ENCODE peak calls at places on chromosomes 6 and 20, in four cellular contexts. One of them, this sample, is unnamed.

GRCh38 chr20:47231382-47232042 is 125.0 kb downstream of the ZMYND8 start:
- DNase-seq in CD4-positive, CD25-positive, alpha-beta regulatory T cell: no peak
- DNase-seq in BJ: no peak
- DNase-seq in neuronal stem cell: no peak
- DNase-seq in this sample: no peak

GRCh38 chr6:52352239-52353008 is 9.5 kb upstream of the PAQR8 start:
- DNase-seq in CD4-positive, CD25-positive, alpha-beta regulatory T cell: no peak
- DNase-seq in BJ: peak
- DNase-seq in neuronal stem cell: no peak
- DNase-seq in this sample: peak

GRCh38 chr6:97215157-97215769 is 67.8 kb downstream of the MMS22L start:
- DNase-seq in CD4-positive, CD25-positive, alpha-beta regulatory T cell: no peak
- DNase-seq in BJ: peak
- DNase-seq in neuronal stem cell: peak
- DNase-seq in this sample: peak

GRCh38 chr6:116392158-116393032 is 21.6 kb downstream of the DSE start:
- DNase-seq in CD4-positive, CD25-positive, alpha-beta regulatory T cell: peak
- DNase-seq in BJ: no peak
- DNase-seq in neuronal stem cell: no peak
- DNase-seq in this sample: peak

GRCh38 chr6:113306552-113307145 is 550.5 kb upstream of the MARCKS start:
- DNase-seq in CD4-positive, CD25-positive, alpha-beta regulatory T cell: no peak
- DNase-seq in BJ: no peak
- DNase-seq in neuronal stem cell: peak
- DNase-seq in this sample: peak

GRCh38 chr6:125356888-125357287 is 55.1 kb upstream of the HDDC2 start:
- DNase-seq in CD4-positive, CD25-positive, alpha-beta regulatory T cell: no peak
- DNase-seq in BJ: no peak
- DNase-seq in neuronal stem cell: no peak
- DNase-seq in this sample: no peak

GRCh38 chr6:127176175-127176574 is 57.7 kb downstream of the RSPO3 start:
- DNase-seq in CD4-positive, CD25-positive, alpha-beta regulatory T cell: no peak
- DNase-seq in BJ: peak
- DNase-seq in neuronal stem cell: no peak
- DNase-seq in this sample: peak

GRCh38 chr6:92930212-92930611 is 489.1 kb downstream of the EPHA7 start:
- DNase-seq in CD4-positive, CD25-positive, alpha-beta regulatory T cell: no peak
- DNase-seq in BJ: no peak
- DNase-seq in neuronal stem cell: no peak
- DNase-seq in this sample: no peak

GRCh38 chr6:26126394-26127221 is 39.4 kb downstream of the HFE start:
- DNase-seq in CD4-positive, CD25-positive, alpha-beta regulatory T cell: no peak
- DNase-seq in BJ: no peak
- DNase-seq in neuronal stem cell: no peak
- DNase-seq in this sample: no peak

GRCh38 chr6:75288023-75288422 is 3.4 kb upstream of the TMEM30A start:
- DNase-seq in CD4-positive, CD25-positive, alpha-beta regulatory T cell: no peak
- DNase-seq in BJ: no peak
- DNase-seq in neuronal stem cell: no peak
- DNase-seq in this sample: no peak

GRCh38 chr20:56628873-56629463 is at the start of gene TFAP2C:
- DNase-seq in CD4-positive, CD25-positive, alpha-beta regulatory T cell: no peak
- DNase-seq in BJ: no peak
- DNase-seq in neuronal stem cell: peak
- DNase-seq in this sample: peak

GRCh38 chr20:22341508-22341907 is 242.9 kb downstream of the FOXA2 start:
- DNase-seq in CD4-positive, CD25-positive, alpha-beta regulatory T cell: no peak
- DNase-seq in BJ: no peak
- DNase-seq in neuronal stem cell: no peak
- DNase-seq in this sample: peak

GRCh38 chr6:143441680-143442359 is 8.7 kb downstream of the ADAT2 start:
- DNase-seq in CD4-positive, CD25-positive, alpha-beta regulatory T cell: no peak
- DNase-seq in BJ: no peak
- DNase-seq in neuronal stem cell: no peak
- DNase-seq in this sample: peak

GRCh38 chr6:43728586-43728985 is 41.0 kb upstream of the MRPS18A start:
- DNase-seq in CD4-positive, CD25-positive, alpha-beta regulatory T cell: no peak
- DNase-seq in BJ: no peak
- DNase-seq in neuronal stem cell: no peak
- DNase-seq in this sample: no peak

GRCh38 chr6:148438593-148438992 is 96.0 kb downstream of the SASH1 start:
- DNase-seq in CD4-positive, CD25-positive, alpha-beta regulatory T cell: no peak
- DNase-seq in BJ: no peak
- DNase-seq in neuronal stem cell: no peak
- DNase-seq in this sample: peak

GRCh38 chr6:111536888-111537287 is 53.9 kb upstream of the REV3L start:
- DNase-seq in CD4-positive, CD25-positive, alpha-beta regulatory T cell: no peak
- DNase-seq in BJ: no peak
- DNase-seq in neuronal stem cell: no peak
- DNase-seq in this sample: no peak

GRCh38 chr20:24968278-24968677 is 19.2 kb downstream of the CST7 start:
- DNase-seq in CD4-positive, CD25-positive, alpha-beta regulatory T cell: no peak
- DNase-seq in BJ: no peak
- DNase-seq in neuronal stem cell: no peak
- DNase-seq in this sample: no peak

GRCh38 chr6:147058786-147059434 is 145.3 kb upstream of the STXBP5 start:
- DNase-seq in CD4-positive, CD25-positive, alpha-beta regulatory T cell: no peak
- DNase-seq in BJ: no peak
- DNase-seq in neuronal stem cell: no peak
- DNase-seq in this sample: peak

GRCh38 chr6:36655073-36655847 is 23.3 kb upstream of the CDKN1A start:
- DNase-seq in CD4-positive, CD25-positive, alpha-beta regulatory T cell: no peak
- DNase-seq in BJ: no peak
- DNase-seq in neuronal stem cell: no peak
- DNase-seq in this sample: no peak
- H3K4me3 ChIP-seq in CD4-positive, CD25-positive, alpha-beta regulatory T cell: no peak
- H3K4me3 ChIP-seq in BJ: no peak
- H3K4me3 ChIP-seq in neuronal stem cell: no peak
- H3K4me3 ChIP-seq in this sample: no peak

DNA sequence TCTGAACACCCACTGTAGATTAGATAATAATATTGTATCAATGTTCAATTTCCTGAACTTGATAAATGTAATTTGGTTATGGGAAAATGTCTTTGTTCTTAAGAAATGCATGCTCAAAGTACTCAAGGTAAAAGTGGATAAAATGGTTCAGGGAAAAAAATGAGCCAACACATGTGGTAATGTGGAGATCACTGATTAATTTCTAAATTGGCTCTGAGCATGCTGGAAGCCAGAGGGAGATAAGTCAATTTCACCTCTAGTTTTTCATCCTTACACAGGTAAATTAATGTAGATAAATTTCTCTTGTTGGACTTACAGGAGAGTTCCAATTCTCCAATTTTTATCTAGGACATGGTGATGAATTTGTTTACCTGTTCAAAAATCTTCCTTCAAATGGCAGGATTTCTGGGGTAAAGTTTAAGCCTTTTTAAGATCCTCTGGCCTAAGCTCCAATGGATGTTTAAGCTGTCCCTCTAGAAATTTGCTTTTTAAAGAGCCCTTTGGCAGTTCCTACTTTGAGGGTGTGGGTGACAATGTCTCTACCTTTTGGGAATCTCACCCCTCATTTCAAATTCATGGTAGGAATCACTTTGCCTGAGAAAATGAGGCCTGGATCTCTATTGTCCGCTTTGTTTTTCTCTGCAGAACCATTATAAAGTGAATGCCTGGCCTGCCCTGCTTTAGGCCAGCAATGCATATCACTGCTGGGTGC is 8.2 kb upstream of the COMMD7 start:
- DNase-seq in CD4-positive, CD25-positive, alpha-beta regulatory T cell: no peak
- DNase-seq in BJ: no peak
- DNase-seq in neuronal stem cell: no peak
- DNase-seq in this sample: no peak
- H3K4me3 ChIP-seq in CD4-positive, CD25-positive, alpha-beta regulatory T cell: no peak
- H3K4me3 ChIP-seq in BJ: no peak
- H3K4me3 ChIP-seq in neuronal stem cell: no peak
- H3K4me3 ChIP-seq in this sample: no peak

GRCh38 chr6:166939894-166940293 is 16.5 kb downstream of the RNASET2 start:
- DNase-seq in CD4-positive, CD25-positive, alpha-beta regulatory T cell: no peak
- DNase-seq in BJ: no peak
- DNase-seq in neuronal stem cell: no peak
- DNase-seq in this sample: no peak
- H3K4me3 ChIP-seq in CD4-positive, CD25-positive, alpha-beta regulatory T cell: no peak
- H3K4me3 ChIP-seq in BJ: no peak
- H3K4me3 ChIP-seq in neuronal stem cell: no peak
- H3K4me3 ChIP-seq in this sample: no peak

GRCh38 chr6:108581237-108581931 is 20.7 kb downstream of the FOXO3 start:
- DNase-seq in CD4-positive, CD25-positive, alpha-beta regulatory T cell: no peak
- DNase-seq in BJ: no peak
- DNase-seq in neuronal stem cell: no peak
- DNase-seq in this sample: peak

GRCh38 chr6:108582618-108583017 is 21.9 kb downstream of the FOXO3 start:
- DNase-seq in CD4-positive, CD25-positive, alpha-beta regulatory T cell: no peak
- DNase-seq in BJ: no peak
- DNase-seq in neuronal stem cell: no peak
- DNase-seq in this sample: no peak

GRCh38 chr6:108578595-108579038 is 17.9 kb downstream of the FOXO3 start:
- DNase-seq in CD4-positive, CD25-positive, alpha-beta regulatory T cell: no peak
- DNase-seq in BJ: no peak
- DNase-seq in neuronal stem cell: no peak
- DNase-seq in this sample: peak

GRCh38 chr6:108581932-108582500 is 21.3 kb downstream of the FOXO3 start:
- DNase-seq in CD4-positive, CD25-positive, alpha-beta regulatory T cell: no peak
- DNase-seq in BJ: no peak
- DNase-seq in neuronal stem cell: no peak
- DNase-seq in this sample: peak

DNA sequence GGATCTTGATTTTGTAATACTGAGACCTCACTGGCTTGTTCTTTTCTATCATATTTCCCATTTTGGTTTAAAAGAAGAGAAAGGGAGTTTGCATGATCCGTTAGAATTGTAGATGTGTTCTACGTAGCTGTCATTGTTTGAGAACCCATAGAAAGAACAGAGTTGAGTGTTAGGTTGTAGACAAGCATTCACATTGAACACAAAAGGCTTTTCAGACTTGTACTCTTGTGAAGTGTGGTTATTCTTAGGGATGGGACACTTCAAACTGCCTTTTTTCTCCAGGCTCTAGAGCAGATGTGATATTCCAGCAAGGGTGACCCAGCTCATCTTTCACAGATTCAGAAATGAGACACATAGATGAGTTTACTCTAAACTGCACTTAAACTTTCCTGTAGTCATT is 19.9 kb downstream of the FOXO3 start:
- DNase-seq in CD4-positive, CD25-positive, alpha-beta regulatory T cell: no peak
- DNase-seq in BJ: no peak
- DNase-seq in neuronal stem cell: no peak
- DNase-seq in this sample: no peak
- H3K4me3 ChIP-seq in CD4-positive, CD25-positive, alpha-beta regulatory T cell: peak
- H3K4me3 ChIP-seq in BJ: no peak
- H3K4me3 ChIP-seq in neuronal stem cell: no peak
- H3K4me3 ChIP-seq in this sample: no peak

GRCh38 chr6:46918830-46919229 is 2.9 kb downstream of the ADGRF5 start:
- DNase-seq in CD4-positive, CD25-positive, alpha-beta regulatory T cell: no peak
- DNase-seq in BJ: no peak
- DNase-seq in neuronal stem cell: no peak
- DNase-seq in this sample: no peak

GRCh38 chr6:46917002-46917401 is 4.7 kb downstream of the ADGRF5 start:
- DNase-seq in CD4-positive, CD25-positive, alpha-beta regulatory T cell: no peak
- DNase-seq in BJ: no peak
- DNase-seq in neuronal stem cell: no peak
- DNase-seq in this sample: no peak

GRCh38 chr6:46923476-46923875 is 1.7 kb upstream of the ADGRF5 start:
- DNase-seq in CD4-positive, CD25-positive, alpha-beta regulatory T cell: no peak
- DNase-seq in BJ: no peak
- DNase-seq in neuronal stem cell: no peak
- DNase-seq in this sample: no peak

GRCh38 chr6:46921731-46922130 is at the start of gene ADGRF5:
- DNase-seq in CD4-positive, CD25-positive, alpha-beta regulatory T cell: no peak
- DNase-seq in BJ: no peak
- DNase-seq in neuronal stem cell: no peak
- DNase-seq in this sample: no peak

GRCh38 chr6:46921059-46921458 is 679 bp downstream of the ADGRF5 start:
- DNase-seq in CD4-positive, CD25-positive, alpha-beta regulatory T cell: no peak
- DNase-seq in BJ: no peak
- DNase-seq in neuronal stem cell: no peak
- DNase-seq in this sample: no peak
- H3K4me3 ChIP-seq in CD4-positive, CD25-positive, alpha-beta regulatory T cell: no peak
- H3K4me3 ChIP-seq in BJ: no peak
- H3K4me3 ChIP-seq in neuronal stem cell: no peak
- H3K4me3 ChIP-seq in this sample: no peak

This sample was measured in fibroblast of mammary gland.